ENCODE peak calls at places on chromosomes 13 and 19, in five cellular contexts. One of them, this sample, is unnamed.

GRCh38 chr13:24644051-24644450 is 36.2 kb upstream of the ATP12A start:
- DNase-seq in B cell: no peak
- DNase-seq in nephron progenitor cell: no peak
- DNase-seq in psoas muscle: no peak
- DNase-seq in astrocyte of the spinal cord: peak
- DNase-seq in this sample: peak

GRCh38 chr13:73913043-73913740 is 221.0 kb downstream of the KLF12 start:
- DNase-seq in B cell: no peak
- DNase-seq in nephron progenitor cell: no peak
- DNase-seq in psoas muscle: no peak
- DNase-seq in astrocyte of the spinal cord: peak
- DNase-seq in this sample: peak

GRCh38 chr19:17874423-17875135 is 2.8 kb downstream of the SLC5A5 start:
- DNase-seq in B cell: no peak
- DNase-seq in nephron progenitor cell: no peak
- DNase-seq in psoas muscle: no peak
- DNase-seq in astrocyte of the spinal cord: no peak
- DNase-seq in this sample: no peak

GRCh38 chr19:18053571-18054219 is 33.0 kb downstream of the IL12RB1 start:
- DNase-seq in B cell: no peak
- DNase-seq in nephron progenitor cell: no peak
- DNase-seq in psoas muscle: no peak
- DNase-seq in astrocyte of the spinal cord: no peak
- DNase-seq in this sample: peak

GRCh38 chr13:103952183-103952582 is 886.0 kb upstream of the SLC10A2 start:
- DNase-seq in B cell: no peak
- DNase-seq in nephron progenitor cell: no peak
- DNase-seq in psoas muscle: no peak
- DNase-seq in astrocyte of the spinal cord: no peak
- DNase-seq in this sample: no peak

GRCh38 chr19:1107655-1108261 is 4.0 kb downstream of the GPX4 start:
- DNase-seq in B cell: no peak
- DNase-seq in nephron progenitor cell: no peak
- DNase-seq in psoas muscle: no peak
- DNase-seq in astrocyte of the spinal cord: no peak
- DNase-seq in this sample: no peak

GRCh38 chr19:18294467-18294864 is 13.0 kb upstream of the JUND start:
- DNase-seq in B cell: peak
- DNase-seq in nephron progenitor cell: no peak
- DNase-seq in psoas muscle: peak
- DNase-seq in astrocyte of the spinal cord: no peak
- DNase-seq in this sample: no peak

GRCh38 chr19:9936151-9937000 is at the start of gene OLFM2:
- DNase-seq in B cell: no peak
- DNase-seq in nephron progenitor cell: peak
- DNase-seq in psoas muscle: peak
- DNase-seq in astrocyte of the spinal cord: no peak
- DNase-seq in this sample: no peak

GRCh38 chr19:616276-616675 is 17.1 kb downstream of the POLRMT start:
- DNase-seq in B cell: no peak
- DNase-seq in nephron progenitor cell: no peak
- DNase-seq in psoas muscle: no peak
- DNase-seq in astrocyte of the spinal cord: no peak
- DNase-seq in this sample: no peak

GRCh38 chr13:27211771-27212364 is 39.5 kb upstream of the RPL21 start:
- DNase-seq in B cell: no peak
- DNase-seq in nephron progenitor cell: no peak
- DNase-seq in psoas muscle: no peak
- DNase-seq in astrocyte of the spinal cord: peak
- DNase-seq in this sample: peak

GRCh38 chr13:111925146-111925875 is 141.6 kb upstream of the SOX1 start:
- DNase-seq in B cell: no peak
- DNase-seq in nephron progenitor cell: no peak
- DNase-seq in psoas muscle: no peak
- DNase-seq in astrocyte of the spinal cord: no peak
- DNase-seq in this sample: no peak

GRCh38 chr13:80048802-80049201 is 292.1 kb downstream of the SPRY2 start:
- DNase-seq in B cell: peak
- DNase-seq in nephron progenitor cell: peak
- DNase-seq in psoas muscle: peak
- DNase-seq in astrocyte of the spinal cord: peak
- DNase-seq in this sample: peak

GRCh38 chr19:39607021-39607420 is 4.7 kb downstream of the LGALS13 start:
- DNase-seq in B cell: no peak
- DNase-seq in nephron progenitor cell: no peak
- DNase-seq in psoas muscle: no peak
- DNase-seq in astrocyte of the spinal cord: no peak
- DNase-seq in this sample: no peak

GRCh38 chr19:39602224-39602623 is at the start of gene LGALS13:
- DNase-seq in B cell: no peak
- DNase-seq in nephron progenitor cell: no peak
- DNase-seq in psoas muscle: no peak
- DNase-seq in astrocyte of the spinal cord: no peak
- DNase-seq in this sample: no peak

GRCh38 chr19:39603825-39604224 is 1.5 kb downstream of the LGALS13 start:
- DNase-seq in B cell: no peak
- DNase-seq in nephron progenitor cell: no peak
- DNase-seq in psoas muscle: no peak
- DNase-seq in astrocyte of the spinal cord: no peak
- DNase-seq in this sample: no peak

DNA sequence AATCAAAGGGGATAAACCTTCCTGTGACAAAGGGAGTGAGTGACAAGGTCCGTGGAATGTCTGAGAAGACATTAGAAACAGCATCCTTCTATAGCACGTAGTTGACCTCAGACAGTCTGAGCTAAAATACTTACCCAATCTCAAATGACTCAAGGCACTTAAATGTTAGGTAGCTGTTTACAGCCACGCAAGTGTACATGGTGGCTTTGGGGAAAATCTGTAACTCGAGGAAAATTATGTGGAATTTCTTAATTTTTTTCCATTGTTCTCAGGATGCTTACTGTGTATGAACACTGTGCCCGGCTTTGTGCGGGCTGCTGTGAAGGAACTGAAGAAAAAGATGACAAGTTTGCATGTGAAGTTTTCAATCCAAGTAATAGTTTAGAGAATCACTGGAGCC is 5.2 kb downstream of the LGALS13 start:
- DNase-seq in B cell: no peak
- DNase-seq in nephron progenitor cell: no peak
- DNase-seq in psoas muscle: no peak
- DNase-seq in astrocyte of the spinal cord: no peak
- DNase-seq in this sample: no peak
- TF ChIP-seq CTCF in B cell: no peak
- TF ChIP-seq CTCF in nephron progenitor cell: no peak
- TF ChIP-seq CTCF in psoas muscle: no peak
- TF ChIP-seq CTCF in astrocyte of the spinal cord: no peak
- TF ChIP-seq CTCF in this sample: no peak

GRCh38 chr19:12778020-12778904 is 2.9 kb upstream of the HOOK2 start:
- DNase-seq in B cell: no peak
- DNase-seq in nephron progenitor cell: peak
- DNase-seq in psoas muscle: peak
- DNase-seq in astrocyte of the spinal cord: peak
- DNase-seq in this sample: peak

GRCh38 chr19:12778905-12779161 is 3.5 kb upstream of the HOOK2 start:
- DNase-seq in B cell: no peak
- DNase-seq in nephron progenitor cell: no peak
- DNase-seq in psoas muscle: no peak
- DNase-seq in astrocyte of the spinal cord: no peak
- DNase-seq in this sample: no peak

GRCh38 chr19:12782174-12782423 is 6.7 kb upstream of the HOOK2 start:
- DNase-seq in B cell: no peak
- DNase-seq in nephron progenitor cell: no peak
- DNase-seq in psoas muscle: no peak
- DNase-seq in astrocyte of the spinal cord: no peak
- DNase-seq in this sample: no peak

GRCh38 chr19:12777217-12778019 is 2.1 kb upstream of the HOOK2 start:
- DNase-seq in B cell: peak
- DNase-seq in nephron progenitor cell: peak
- DNase-seq in psoas muscle: peak
- DNase-seq in astrocyte of the spinal cord: peak
- DNase-seq in this sample: peak

GRCh38 chr19:12779162-12779993 is 4.0 kb upstream of the HOOK2 start:
- DNase-seq in B cell: no peak
- DNase-seq in nephron progenitor cell: no peak
- DNase-seq in psoas muscle: peak
- DNase-seq in astrocyte of the spinal cord: peak
- DNase-seq in this sample: peak
- TF ChIP-seq CTCF in B cell: no peak
- TF ChIP-seq CTCF in nephron progenitor cell: no peak
- TF ChIP-seq CTCF in psoas muscle: no peak
- TF ChIP-seq CTCF in astrocyte of the spinal cord: no peak
- TF ChIP-seq CTCF in this sample: no peak

DNA sequence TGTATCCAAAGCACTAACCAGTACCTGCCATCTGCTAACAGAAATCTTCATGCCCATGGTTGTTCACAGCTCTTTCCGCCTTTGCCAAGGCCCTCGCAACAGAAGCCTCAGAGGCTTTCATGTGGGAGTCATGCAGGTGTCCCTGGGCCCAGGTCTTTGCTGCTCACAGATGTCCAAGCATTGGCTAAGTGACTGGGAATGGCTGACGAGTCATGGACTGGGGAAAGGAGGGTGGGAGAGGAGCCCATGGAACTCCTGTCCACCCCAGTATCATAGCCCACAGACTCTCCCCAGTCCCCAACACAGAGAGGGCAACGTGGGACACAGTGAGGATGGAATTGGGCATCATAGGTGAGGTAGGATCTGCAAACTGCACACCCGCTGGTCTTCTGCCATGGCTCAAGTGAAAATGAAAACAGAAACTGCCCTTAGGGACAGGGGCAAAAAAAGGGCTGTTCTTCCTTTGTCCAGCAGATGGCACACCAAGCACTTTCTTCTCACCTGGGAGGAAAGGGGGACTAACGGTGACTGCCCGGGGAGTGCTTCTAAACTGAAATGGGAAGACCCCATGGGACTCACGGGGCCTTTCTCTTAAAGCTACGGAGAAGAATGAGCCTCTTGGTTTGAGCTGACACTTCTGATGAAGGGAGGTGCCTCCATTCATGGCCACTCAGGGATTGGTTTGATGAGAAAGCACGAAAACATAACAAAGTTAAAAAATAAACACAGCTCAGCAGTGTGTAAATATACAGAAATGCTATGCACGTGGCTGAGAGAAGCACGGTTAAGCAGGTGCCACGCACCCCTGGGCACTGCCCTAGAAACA is 11.1 kb upstream of the DHRS12 start:
- DNase-seq in B cell: peak
- DNase-seq in nephron progenitor cell: peak
- DNase-seq in psoas muscle: peak
- DNase-seq in astrocyte of the spinal cord: peak
- DNase-seq in this sample: peak
- TF ChIP-seq CTCF in B cell: peak
- TF ChIP-seq CTCF in nephron progenitor cell: peak
- TF ChIP-seq CTCF in psoas muscle: peak
- TF ChIP-seq CTCF in astrocyte of the spinal cord: peak
- TF ChIP-seq CTCF in this sample: peak

GRCh38 chr13:107121793-107122192 is 553.9 kb upstream of the ARGLU1 start:
- DNase-seq in B cell: no peak
- DNase-seq in nephron progenitor cell: no peak
- DNase-seq in psoas muscle: no peak
- DNase-seq in astrocyte of the spinal cord: no peak
- DNase-seq in this sample: no peak

GRCh38 chr13:107119989-107120881 is 552.3 kb upstream of the ARGLU1 start:
- DNase-seq in B cell: no peak
- DNase-seq in nephron progenitor cell: no peak
- DNase-seq in psoas muscle: no peak
- DNase-seq in astrocyte of the spinal cord: no peak
- DNase-seq in this sample: no peak

GRCh38 chr13:107124730-107125129 is 556.8 kb upstream of the ARGLU1 start:
- DNase-seq in B cell: no peak
- DNase-seq in nephron progenitor cell: no peak
- DNase-seq in psoas muscle: no peak
- DNase-seq in astrocyte of the spinal cord: no peak
- DNase-seq in this sample: no peak

DNA sequence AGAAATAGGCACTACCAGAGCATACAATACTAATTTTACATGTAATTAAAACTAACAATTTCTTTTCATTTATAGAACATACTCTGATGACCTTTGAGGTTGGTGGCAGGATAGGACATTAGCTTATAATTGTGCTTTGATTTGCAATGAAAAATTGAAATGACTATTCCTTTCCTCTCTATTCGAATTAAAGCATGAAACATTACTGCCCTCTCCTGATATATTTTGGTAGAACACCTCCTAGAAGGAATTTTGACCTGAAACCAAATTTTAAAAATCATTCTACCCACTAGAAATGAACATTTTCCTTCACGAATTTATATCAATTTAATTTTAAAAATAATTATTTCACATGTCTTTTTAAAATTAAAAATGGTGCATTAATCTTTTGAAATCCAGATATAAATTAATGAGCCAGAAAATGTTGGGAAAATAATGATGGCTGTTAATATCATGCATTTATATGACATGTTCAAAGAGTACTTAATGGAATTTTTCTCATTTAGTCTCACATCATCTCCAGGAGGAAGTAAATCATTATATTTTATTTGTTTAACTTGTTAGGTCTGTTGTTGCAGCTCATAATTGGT is 556.3 kb upstream of the ARGLU1 start:
- DNase-seq in B cell: no peak
- DNase-seq in nephron progenitor cell: no peak
- DNase-seq in psoas muscle: no peak
- DNase-seq in astrocyte of the spinal cord: peak
- DNase-seq in this sample: peak
- TF ChIP-seq CTCF in B cell: peak
- TF ChIP-seq CTCF in nephron progenitor cell: peak
- TF ChIP-seq CTCF in psoas muscle: peak
- TF ChIP-seq CTCF in astrocyte of the spinal cord: peak
- TF ChIP-seq CTCF in this sample: peak

GRCh38 chr13:75537401-75538365 is at the start of gene COMMD6:
- DNase-seq in B cell: peak
- DNase-seq in nephron progenitor cell: peak
- DNase-seq in psoas muscle: peak
- DNase-seq in astrocyte of the spinal cord: peak
- DNase-seq in this sample: peak
- TF ChIP-seq CTCF in B cell: peak
- TF ChIP-seq CTCF in nephron progenitor cell: peak
- TF ChIP-seq CTCF in psoas muscle: peak
- TF ChIP-seq CTCF in astrocyte of the spinal cord: peak
- TF ChIP-seq CTCF in this sample: no peak

GRCh38 chr13:98147521-98147920 is 4.6 kb downstream of the FARP1 start:
- DNase-seq in B cell: no peak
- DNase-seq in nephron progenitor cell: no peak
- DNase-seq in psoas muscle: no peak
- DNase-seq in astrocyte of the spinal cord: peak
- DNase-seq in this sample: no peak
- TF ChIP-seq CTCF in B cell: no peak
- TF ChIP-seq CTCF in nephron progenitor cell: peak
- TF ChIP-seq CTCF in psoas muscle: no peak
- TF ChIP-seq CTCF in astrocyte of the spinal cord: no peak
- TF ChIP-seq CTCF in this sample: no peak

GRCh38 chr13:51768378-51768921 is 35.5 kb downstream of the DHRS12 start:
- DNase-seq in B cell: no peak
- DNase-seq in nephron progenitor cell: peak
- DNase-seq in psoas muscle: no peak
- DNase-seq in astrocyte of the spinal cord: no peak
- DNase-seq in this sample: no peak
- TF ChIP-seq CTCF in B cell: no peak
- TF ChIP-seq CTCF in nephron progenitor cell: peak
- TF ChIP-seq CTCF in psoas muscle: no peak
- TF ChIP-seq CTCF in astrocyte of the spinal cord: peak
- TF ChIP-seq CTCF in this sample: no peak